ENCODE peak calls at places on chromosomes 12 and 14, in eight cellular contexts. V is activated naive CD8-positive, alpha-beta T cell treated with anti-CD3 and anti-CD28 coated beads for 36 hours; E is AG04450; Y is activated CD4-positive, alpha-beta T cell treated with anti-CD3 and anti-CD28 coated beads for 48 hours; M is activated naive CD4-positive, alpha-beta T cell treated with anti-CD3 and anti-CD28 coated beads, Interleukin-2, amount 10 ng/mL, durations not matched to agents 7 days and 5 days; G is mucosa of gallbladder; D is BJ; P is iris pigment epithelial cell. N is an unnamed sample.
A peak's percentile ranks its signal among the peaks of the same experiment; 100 is the strongest.

GRCh38 chr12:109719123-109720022 is 5.7 kb downstream of the FAM222A start:
- DNase-seq in P (no peak), E (no peak), M (no peak), D (no peak), Y (no peak), V (no peak), G (no peak), N (no peak)

GRCh38 chr12:85016423-85016822 is 19.7 kb downstream of the TSPAN19 start:
- DNase-seq in M (no peak), D (peak; percentile 50), Y (no peak), G (no peak), V (no peak), E (peak; percentile 61), P (peak; percentile 98), N (no peak)

GRCh38 chr14:21991130-21991529 is 317.5 kb upstream of the OR4E1 start:
- DNase-seq in M (peak; percentile 40), E (no peak), D (no peak), P (no peak), Y (no peak), V (no peak), G (no peak), N (no peak)

GRCh38 chr14:64095620-64096019 is 198.6 kb downstream of the ESR2 start:
- DNase-seq in Y (peak; percentile 38), D (peak; percentile 39), P (peak; percentile 83), E (no peak), G (no peak), V (peak; percentile 3), M (no peak), N (no peak)

GRCh38 chr12:52740591-52740990 is 36.6 kb downstream of the KRT76 start:
- DNase-seq in V (no peak), E (no peak), Y (no peak), M (no peak), D (no peak), P (peak; percentile 15), G (no peak), N (no peak)

GRCh38 chr14:65769151-65769550 is 356.6 kb downstream of the FUT8 start:
- DNase-seq in P (peak; percentile 3), G (no peak), D (no peak), Y (no peak), V (no peak), E (no peak), M (no peak), N (no peak)

GRCh38 chr12:105227879-105228278 is 8.1 kb downstream of the APPL2 start:
- DNase-seq in E (no peak), V (no peak), G (no peak), P (no peak), Y (no peak), D (no peak), M (no peak), N (no peak)

GRCh38 chr14:51219473-51220448 is 20.3 kb upstream of the TMX1 start:
- DNase-seq in V (no peak), D (no peak), P (peak; percentile 52), E (no peak), Y (no peak), M (no peak), G (no peak), N (no peak)

GRCh38 chr12:111505601-111506036 is 93.5 kb downstream of the ATXN2 start:
- DNase-seq in Y (no peak), V (no peak), G (no peak), M (no peak), P (peak; percentile 18), E (no peak), D (no peak), N (no peak)

GRCh38 chr12:14651371-14651770 is 45.0 kb downstream of the GUCY2C start:
- DNase-seq in V (no peak), E (no peak), D (no peak), G (no peak), P (no peak), M (no peak), Y (no peak), N (no peak)

GRCh38 chr12:78703820-78704525 is 160.6 kb upstream of the SYT1 start:
- DNase-seq in V (no peak), D (peak; percentile 91), G (no peak), M (no peak), P (peak; percentile 94), E (peak; percentile 48), Y (no peak), N (no peak)

GRCh38 chr12:116594325-116595038 is 35.3 kb downstream of the MAP1LC3B2 start:
- DNase-seq in D (no peak), V (peak; percentile 58), Y (peak; percentile 38), G (no peak), E (no peak), P (no peak), M (peak; percentile 81), N (peak; percentile 14)

GRCh38 chr12:18468521-18469075 is 207.3 kb downstream of the PIK3C2G start:
- DNase-seq in D (no peak), Y (no peak), P (peak; percentile 39), G (no peak), V (no peak), E (no peak), M (no peak), N (no peak)

GRCh38 chr12:108805136-108805535 is 52.2 kb downstream of the SSH1 start:
- DNase-seq in E (no peak), D (no peak), V (no peak), M (no peak), P (peak; percentile 75), Y (no peak), G (no peak), N (no peak)

GRCh38 chr12:2215709-2216560 is 163.1 kb downstream of the CACNA1C start:
- DNase-seq in G (no peak), D (no peak), E (no peak), P (peak; percentile 50), M (no peak), Y (no peak), V (no peak), N (no peak)

GRCh38 chr12:117279606-117280005 is 81.8 kb downstream of the NOS1 start:
- DNase-seq in M (no peak), D (no peak), P (no peak), G (no peak), V (no peak), Y (no peak), E (no peak), N (no peak)

GRCh38 chr12:108854453-108855283 is 2.7 kb downstream of the SSH1 start:
- DNase-seq in G (no peak), M (no peak), D (peak; percentile 94), E (peak; percentile 93), P (peak; percentile 99), V (no peak), Y (no peak), N (no peak)

GRCh38 chr12:9820281-9820930 is 6.9 kb upstream of the KLRF1 start:
- DNase-seq in D (no peak), V (no peak), G (no peak), M (no peak), Y (no peak), E (no peak), P (no peak), N (no peak)

GRCh38 chr12:106309671-106310313 is 7.3 kb downstream of the TCP11L2 start:
- DNase-seq in D (peak; percentile 50), M (no peak), G (no peak), Y (no peak), V (no peak), E (peak; percentile 37), P (peak; percentile 77), N (no peak)

GRCh38 chr12:92467886-92468285 is 234.9 kb upstream of the PLEKHG7 start:
- DNase-seq in D (no peak), E (no peak), M (no peak), P (peak; percentile 46), G (no peak), Y (no peak), V (no peak), N (no peak)

N was measured in T-helper 2 cell treated with Interferon-gamma antibody and Interleukin-4, amounts not matched to agents 5 μg/mL and 100 μg/mL, for 36 hours.